ENCODE peak calls at places on chromosomes 4 and X, in five cellular contexts. One of them, this sample, is unnamed.

GRCh38 chrX:24662344-24662743 is 15.2 kb upstream of the PCYT1B start:
- DNase-seq in K562: no peak
- DNase-seq in HepG2: peak; percentile 75
- DNase-seq in GM12878: no peak
- DNase-seq in H1: no peak
- DNase-seq in this sample: no peak

GRCh38 chr4:129110931-129111330 is 15.0 kb downstream of the C4orf33 start:
- DNase-seq in HepG2: no peak
- DNase-seq in H1: no peak
- DNase-seq in GM12878: no peak
- DNase-seq in K562: no peak
- DNase-seq in this sample: no peak

GRCh38 chr4:111641813-111642579 is 503.3 kb upstream of the FAM241A start:
- DNase-seq in K562: peak; percentile 41
- DNase-seq in HepG2: peak; percentile 87
- DNase-seq in GM12878: peak; percentile 13
- DNase-seq in H1: peak; percentile 51
- DNase-seq in this sample: peak; percentile 45

GRCh38 chrX:145549476-145549875 is 268.2 kb upstream of the SLITRK2 start:
- DNase-seq in H1: no peak
- DNase-seq in HepG2: no peak
- DNase-seq in K562: no peak
- DNase-seq in GM12878: no peak
- DNase-seq in this sample: no peak

GRCh38 chrX:29535212-29536162 is 679.9 kb upstream of the MAGEB2 start:
- DNase-seq in HepG2: no peak
- DNase-seq in H1: no peak
- DNase-seq in GM12878: no peak
- DNase-seq in K562: no peak
- DNase-seq in this sample: peak; percentile 74

GRCh38 chrX:18290200-18290599 is 64.3 kb downstream of the SCML2 start:
- DNase-seq in K562: no peak
- DNase-seq in GM12878: no peak
- DNase-seq in HepG2: no peak
- DNase-seq in H1: no peak
- DNase-seq in this sample: no peak

GRCh38 chr4:52919451-52919850 is 57.3 kb downstream of the RASL11B start:
- DNase-seq in HepG2: no peak
- DNase-seq in H1: no peak
- DNase-seq in K562: no peak
- DNase-seq in GM12878: no peak
- DNase-seq in this sample: no peak

GRCh38 chrX:132568291-132568690 is 79.5 kb upstream of the MBNL3 start:
- DNase-seq in GM12878: no peak
- DNase-seq in K562: no peak
- DNase-seq in HepG2: no peak
- DNase-seq in H1: no peak
- DNase-seq in this sample: no peak

GRCh38 chr4:26839534-26839951 is 21.1 kb upstream of the STIM2 start:
- DNase-seq in K562: no peak
- DNase-seq in H1: no peak
- DNase-seq in HepG2: no peak
- DNase-seq in GM12878: no peak
- DNase-seq in this sample: no peak

GRCh38 chr4:11632488-11632887 is 203.8 kb upstream of the HS3ST1 start:
- DNase-seq in H1: no peak
- DNase-seq in K562: no peak
- DNase-seq in HepG2: no peak
- DNase-seq in GM12878: no peak
- DNase-seq in this sample: no peak

GRCh38 chrX:42577936-42578335 is 200.0 kb downstream of the PPP1R2C start:
- DNase-seq in HepG2: no peak
- DNase-seq in K562: no peak
- DNase-seq in H1: no peak
- DNase-seq in GM12878: no peak
- DNase-seq in this sample: no peak

GRCh38 chr4:187422655-187423054 is 572.9 kb upstream of the ZFP42 start:
- DNase-seq in K562: no peak
- DNase-seq in GM12878: no peak
- DNase-seq in H1: no peak
- DNase-seq in HepG2: no peak
- DNase-seq in this sample: no peak

GRCh38 chrX:13755254-13755653 is 20.7 kb downstream of the OFD1 start:
- DNase-seq in H1: no peak
- DNase-seq in GM12878: no peak
- DNase-seq in K562: no peak
- DNase-seq in HepG2: no peak
- DNase-seq in this sample: no peak

GRCh38 chr4:14151099-14151498 is 523.6 kb upstream of the BOD1L1 start:
- DNase-seq in H1: no peak
- DNase-seq in GM12878: no peak
- DNase-seq in HepG2: no peak
- DNase-seq in K562: no peak
- DNase-seq in this sample: no peak

GRCh38 chr4:8904041-8904501 is 32.4 kb upstream of the HMX1 start:
- DNase-seq in K562: no peak
- DNase-seq in HepG2: no peak
- DNase-seq in H1: no peak
- DNase-seq in GM12878: no peak
- DNase-seq in this sample: no peak

GRCh38 chrX:24515447-24515846 is 50.4 kb downstream of the PDK3 start:
- DNase-seq in HepG2: no peak
- DNase-seq in H1: no peak
- DNase-seq in K562: no peak
- DNase-seq in GM12878: no peak
- DNase-seq in this sample: peak; percentile 37

GRCh38 chr4:48237996-48238645 is 31.5 kb downstream of the TEC start:
- DNase-seq in K562: no peak
- DNase-seq in H1: no peak
- DNase-seq in HepG2: no peak
- DNase-seq in GM12878: no peak
- DNase-seq in this sample: peak; percentile 12

GRCh38 chr4:27836505-27836904 is 975.9 kb downstream of the STIM2 start:
- DNase-seq in H1: no peak
- DNase-seq in GM12878: no peak
- DNase-seq in HepG2: no peak
- DNase-seq in K562: no peak
- DNase-seq in this sample: no peak

GRCh38 chrX:111083101-111083500 is 12.9 kb upstream of the PAK3 start:
- DNase-seq in H1: no peak
- DNase-seq in HepG2: no peak
- DNase-seq in K562: no peak
- DNase-seq in GM12878: no peak
- DNase-seq in this sample: no peak

GRCh38 chrX:66012094-66012534 is 27.8 kb downstream of the VSIG4 start:
- DNase-seq in H1: no peak
- DNase-seq in GM12878: peak; percentile 48
- DNase-seq in K562: no peak
- DNase-seq in HepG2: no peak
- DNase-seq in this sample: no peak

GRCh38 chrX:119189586-119189985 is 46.5 kb upstream of the PGRMC1 start:
- DNase-seq in HepG2: no peak
- DNase-seq in GM12878: no peak
- DNase-seq in K562: no peak
- DNase-seq in H1: no peak
- DNase-seq in this sample: no peak

GRCh38 chr4:97153042-97153441 is 990.2 kb downstream of the STPG2 start:
- DNase-seq in K562: no peak
- DNase-seq in HepG2: peak; percentile 1
- DNase-seq in H1: no peak
- DNase-seq in GM12878: no peak
- DNase-seq in this sample: no peak

GRCh38 chrX:21975827-21976226 is 35.3 kb downstream of the SMS start:
- DNase-seq in HepG2: no peak
- DNase-seq in GM12878: no peak
- DNase-seq in K562: no peak
- DNase-seq in H1: no peak
- DNase-seq in this sample: no peak

GRCh38 chrX:41559662-41560061 is 112.5 kb downstream of the NYX start:
- DNase-seq in H1: no peak
- DNase-seq in HepG2: no peak
- DNase-seq in GM12878: no peak
- DNase-seq in K562: peak; percentile 16
- DNase-seq in this sample: no peak

GRCh38 chr4:121411151-121411744 is 30.4 kb upstream of the QRFPR start:
- DNase-seq in GM12878: no peak
- DNase-seq in HepG2: no peak
- DNase-seq in H1: no peak
- DNase-seq in K562: no peak
- DNase-seq in this sample: no peak

GRCh38 chr4:166421556-166422156 is 548.6 kb downstream of the TLL1 start:
- DNase-seq in HepG2: no peak
- DNase-seq in K562: no peak
- DNase-seq in H1: no peak
- DNase-seq in GM12878: no peak
- DNase-seq in this sample: no peak

DNA sequence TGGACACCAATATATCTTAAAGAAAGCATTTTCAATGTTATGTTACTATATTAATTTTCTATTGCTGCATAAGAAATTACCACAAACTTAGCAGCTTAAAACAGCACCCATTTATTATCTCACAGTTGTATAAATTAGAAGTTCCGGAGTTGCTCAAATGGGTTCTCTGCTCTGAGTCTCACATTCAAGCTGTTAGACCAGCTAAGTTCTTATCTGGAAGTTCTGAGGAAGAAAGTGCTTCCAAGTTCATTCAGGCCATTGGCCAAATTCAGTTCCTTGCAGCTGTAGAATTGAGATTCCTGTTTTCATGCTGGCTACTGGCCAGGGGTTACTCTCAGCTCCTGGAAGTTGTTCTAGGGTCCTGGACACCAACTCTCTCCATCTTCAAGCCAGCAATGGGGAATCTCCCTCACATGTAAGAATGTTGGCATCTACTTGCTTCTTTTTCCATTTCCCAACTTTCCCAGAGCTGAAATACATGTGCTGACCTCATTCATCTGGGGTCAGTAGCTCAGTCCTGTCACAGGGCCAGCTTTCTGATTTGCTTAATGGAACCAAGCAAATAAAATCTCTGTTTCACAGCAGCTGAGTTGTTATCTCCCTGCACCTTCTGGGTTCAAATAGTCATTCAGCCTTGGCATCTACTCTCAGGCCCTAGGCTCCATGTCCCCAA is 99.6 kb upstream of the INTU start:
- DNase-seq in K562: no peak
- DNase-seq in GM12878: no peak
- DNase-seq in H1: no peak
- DNase-seq in HepG2: no peak
- DNase-seq in this sample: no peak
- TF ChIP-seq KDM1A in K562: peak; percentile 99
- TF ChIP-seq KDM1A in GM12878: no peak
- TF ChIP-seq KDM1A in H1: no peak
- TF ChIP-seq KDM1A in HepG2: no peak
- TF ChIP-seq KDM1A in this sample: no peak

GRCh38 chrX:149121526-149121925 is 383.6 kb downstream of the IDS start:
- DNase-seq in H1: no peak
- DNase-seq in HepG2: no peak
- DNase-seq in K562: no peak
- DNase-seq in GM12878: no peak
- DNase-seq in this sample: no peak

GRCh38 chrX:149120459-149120858 is 384.6 kb downstream of the IDS start:
- DNase-seq in GM12878: no peak
- DNase-seq in K562: no peak
- DNase-seq in H1: no peak
- DNase-seq in HepG2: no peak
- DNase-seq in this sample: no peak

GRCh38 chrX:149129767-149130166 is 375.3 kb downstream of the IDS start:
- DNase-seq in K562: no peak
- DNase-seq in GM12878: no peak
- DNase-seq in HepG2: no peak
- DNase-seq in H1: no peak
- DNase-seq in this sample: no peak

DNA sequence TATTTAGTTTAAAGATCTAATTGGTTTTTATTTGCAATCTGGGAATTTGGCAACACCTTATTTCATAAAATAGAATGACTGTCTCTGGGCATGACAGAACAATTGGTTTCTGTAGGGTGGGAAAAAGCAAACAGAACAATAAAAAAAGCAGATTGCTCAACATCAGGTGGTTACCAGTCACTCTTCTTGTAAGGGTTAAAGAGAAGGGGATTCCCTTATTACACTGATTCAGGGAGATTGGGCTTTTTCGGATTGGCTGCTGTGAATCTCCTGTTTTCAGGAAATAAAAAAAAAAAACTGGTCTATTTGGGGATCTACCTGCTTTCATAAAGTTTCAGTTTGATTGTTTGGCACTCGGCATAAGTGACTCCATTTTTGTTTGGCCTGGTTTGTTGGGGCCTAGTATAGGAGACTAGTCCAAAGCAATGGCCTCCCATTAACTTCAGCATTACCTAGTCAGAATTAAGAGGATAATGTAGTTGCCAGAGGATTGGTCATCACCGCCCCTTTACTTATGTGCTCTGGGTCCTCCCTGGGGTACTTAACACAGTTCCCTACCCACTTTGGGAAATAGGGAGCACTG is 380.5 kb downstream of the IDS start:
- DNase-seq in HepG2: no peak
- DNase-seq in K562: no peak
- DNase-seq in H1: no peak
- DNase-seq in GM12878: no peak
- DNase-seq in this sample: no peak
- TF ChIP-seq KDM1A in HepG2: no peak
- TF ChIP-seq KDM1A in K562: no peak
- TF ChIP-seq KDM1A in H1: no peak
- TF ChIP-seq KDM1A in GM12878: no peak
- TF ChIP-seq KDM1A in this sample: no peak

DNA sequence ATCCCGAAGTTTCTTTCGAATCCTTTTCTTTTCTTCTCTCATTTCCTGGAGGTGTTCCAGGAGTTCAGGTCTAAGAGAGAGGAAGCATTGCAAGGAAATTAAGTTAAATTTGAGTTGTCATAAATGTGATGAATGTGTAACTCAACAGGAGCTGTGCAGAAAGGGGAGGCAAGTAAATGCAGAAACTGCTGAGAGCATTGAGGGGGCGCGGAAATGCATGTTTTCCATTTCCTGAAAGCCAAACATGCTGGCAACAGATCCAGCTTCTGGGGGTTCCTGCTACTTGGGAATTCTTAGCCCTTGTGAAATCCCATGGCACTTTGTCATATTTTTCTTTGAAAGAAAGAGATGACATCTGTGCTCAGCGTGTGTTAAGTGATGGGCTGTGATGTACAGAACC is 33.7 kb upstream of the NAP1L5 start:
- DNase-seq in K562: no peak
- DNase-seq in GM12878: no peak
- DNase-seq in H1: no peak
- DNase-seq in HepG2: no peak
- DNase-seq in this sample: no peak
- TF ChIP-seq KDM1A in K562: no peak
- TF ChIP-seq KDM1A in GM12878: no peak
- TF ChIP-seq KDM1A in H1: no peak
- TF ChIP-seq KDM1A in HepG2: no peak
- TF ChIP-seq KDM1A in this sample: no peak

DNA sequence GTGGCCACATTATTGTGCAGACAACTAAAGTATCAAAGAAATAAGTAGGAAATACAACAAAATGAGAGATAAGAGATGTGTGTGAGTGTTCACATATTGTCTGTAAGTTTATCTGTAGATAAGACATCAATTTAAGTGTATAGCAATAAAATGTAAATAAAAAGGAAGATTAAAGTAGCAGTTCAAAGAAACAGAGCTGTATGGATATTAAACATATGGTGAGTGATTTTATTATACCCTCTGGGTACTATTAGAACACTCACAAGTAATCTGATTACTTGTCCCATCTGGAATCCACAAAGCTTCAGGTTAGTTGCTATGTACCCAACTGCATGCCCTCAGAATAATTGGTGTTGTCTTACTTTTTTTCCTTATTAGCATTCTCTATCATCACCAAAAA is 747.9 kb upstream of the ADGRL3 start:
- DNase-seq in K562: no peak
- DNase-seq in GM12878: no peak
- DNase-seq in HepG2: no peak
- DNase-seq in H1: no peak
- DNase-seq in this sample: no peak
- TF ChIP-seq KDM1A in K562: no peak
- TF ChIP-seq KDM1A in GM12878: no peak
- TF ChIP-seq KDM1A in HepG2: no peak
- TF ChIP-seq KDM1A in H1: no peak
- TF ChIP-seq KDM1A in this sample: no peak

This sample was measured in A549.